ENCODE peak calls at places on chromosomes 5 and 9, in nine cellular contexts. Y is lower leg skin; G is AG04449; B is CD8-positive, alpha-beta T cell; O is AG09309; C is uterus; F is fibroblast of mammary gland; S is PC-3; U is dorsolateral prefrontal cortex. V is an unnamed sample.

GRCh38 chr5:1321576-1321975 is 23.3 kb downstream of the CLPTM1L start:
- DNase-seq in S (no peak), O (no peak), F (no peak), C (no peak), U (peak), G (no peak), B (no peak), Y (peak), V (no peak)

GRCh38 chr9:135036861-135037465 is 50.5 kb upstream of the OLFM1 start:
- DNase-seq in B (no peak), S (no peak), O (no peak), U (no peak), G (no peak), Y (peak), C (peak), F (no peak), V (no peak)

GRCh38 chr9:74281674-74282073 is 215.5 kb upstream of the RORB start:
- DNase-seq in F (no peak), B (no peak), U (no peak), C (no peak), G (no peak), Y (no peak), O (no peak), S (peak), V (no peak)

GRCh38 chr9:88418715-88419540 is 30.7 kb downstream of the SPIN1 start:
- DNase-seq in O (no peak), Y (no peak), G (no peak), U (no peak), B (no peak), S (no peak), C (no peak), F (peak), V (no peak)

GRCh38 chr9:81146684-81147337 is 542.5 kb downstream of the TLE1 start:
- DNase-seq in B (no peak), G (no peak), C (no peak), O (no peak), Y (no peak), S (peak), F (peak), U (no peak), V (no peak)

GRCh38 chr5:54325610-54326311 is 15.4 kb upstream of the ARL15 start:
- DNase-seq in C (no peak), B (no peak), Y (no peak), G (no peak), U (no peak), O (no peak), F (no peak), S (no peak), V (no peak)

GRCh38 chr5:65086234-65086886 is 317.6 kb downstream of the CWC27 start:
- DNase-seq in B (no peak), O (no peak), S (peak), Y (no peak), G (no peak), C (no peak), F (peak), U (no peak), V (no peak)

GRCh38 chr9:115115924-115116323 is 2.0 kb downstream of the TNC start:
- DNase-seq in C (no peak), G (no peak), S (peak), B (no peak), O (no peak), F (peak), U (no peak), Y (no peak), V (peak)

GRCh38 chr5:94347130-94347529 is 271.3 kb downstream of the KIAA0825 start:
- DNase-seq in G (no peak), S (no peak), U (no peak), C (no peak), B (no peak), F (no peak), O (no peak), Y (no peak), V (no peak)

DNA sequence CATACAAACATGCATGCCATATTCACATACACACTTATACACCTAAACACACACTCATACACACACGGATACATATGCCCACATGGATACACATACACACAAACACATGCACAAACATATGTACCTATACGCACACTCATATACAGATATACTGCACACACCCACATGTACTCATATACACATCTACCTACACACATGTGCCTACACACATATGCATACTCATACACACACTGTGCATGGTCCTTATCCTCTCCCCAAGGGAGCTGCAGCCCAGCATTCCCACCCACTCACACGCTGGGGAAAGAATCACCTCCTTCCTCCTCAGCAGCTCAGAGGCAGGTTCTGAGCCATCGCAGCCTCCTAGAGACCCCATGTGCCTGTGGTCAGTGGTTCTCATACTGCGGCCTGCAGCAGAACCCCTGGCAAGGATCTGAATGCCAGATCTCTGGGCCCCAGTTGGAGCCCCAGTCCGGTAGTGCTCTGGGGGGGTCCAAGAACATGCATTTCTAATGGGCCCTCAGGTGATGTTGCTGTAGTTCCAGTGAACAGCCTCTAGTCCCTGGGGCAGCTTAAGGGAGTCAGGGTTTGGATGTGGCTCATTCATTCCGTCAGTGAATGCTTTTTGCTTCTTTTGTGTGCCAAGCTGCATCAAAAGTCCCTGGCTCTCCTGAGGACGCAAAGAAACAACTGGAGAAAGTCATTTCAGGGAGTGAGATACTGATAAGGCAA is 39.0 kb downstream of the SEMA4D start:
- DNase-seq in G (no peak), C (no peak), O (no peak), U (no peak), S (no peak), F (no peak), Y (no peak), B (no peak), V (no peak)
- TF ChIP-seq CTCF in G (no peak), C (no peak), O (no peak), U (no peak), S (no peak), F (no peak), Y (no peak), B (peak), V (no peak)

GRCh38 chr9:129414377-129415021 is 206.4 kb downstream of the C9orf50 start:
- DNase-seq in B (peak), G (peak), S (no peak), F (peak), U (no peak), Y (peak), C (peak), O (peak), V (peak)
- H3K4me3 ChIP-seq in B (peak), G (no peak), S (peak), F (no peak), U (peak), Y (no peak), C (peak), O (peak), V (peak)

GRCh38 chr5:140116716-140117115 is 2.8 kb downstream of the PURA start:
- DNase-seq in G (no peak), C (no peak), B (no peak), U (no peak), Y (no peak), S (peak), O (no peak), F (no peak), V (no peak)

GRCh38 chr5:140115186-140115500 is 1.2 kb downstream of the PURA start:
- DNase-seq in U (no peak), Y (no peak), C (no peak), B (no peak), S (no peak), F (no peak), O (no peak), G (no peak), V (no peak)

GRCh38 chr5:140117523-140117922 is 3.6 kb downstream of the PURA start:
- DNase-seq in S (no peak), O (no peak), U (no peak), Y (no peak), F (no peak), B (no peak), C (no peak), G (no peak), V (no peak)

GRCh38 chr5:140114341-140115185 is 654 bp downstream of the PURA start:
- DNase-seq in G (no peak), Y (peak), F (peak), B (peak), S (peak), C (peak), U (peak), O (no peak), V (peak)

GRCh38 chr5:140118294-140118936 is 4.5 kb downstream of the PURA start:
- DNase-seq in U (no peak), S (peak), G (no peak), F (peak), Y (no peak), C (no peak), O (no peak), B (no peak), V (peak)
- TF ChIP-seq CTCF in U (no peak), S (peak), G (no peak), F (no peak), Y (no peak), C (no peak), O (no peak), B (no peak), V (peak)

GRCh38 chr9:684055-684949 is 157.2 kb upstream of the DMRT1 start:
- DNase-seq in F (peak), G (no peak), S (peak), U (no peak), C (no peak), Y (no peak), O (no peak), B (no peak), V (peak)

GRCh38 chr9:682633-683508 is 158.6 kb upstream of the DMRT1 start:
- DNase-seq in G (no peak), F (peak), Y (no peak), O (no peak), B (no peak), S (peak), C (no peak), U (no peak), V (no peak)

GRCh38 chr9:684950-685340 is 156.6 kb upstream of the DMRT1 start:
- DNase-seq in G (peak), F (peak), U (no peak), O (no peak), C (no peak), S (peak), Y (no peak), B (no peak), V (peak)

GRCh38 chr9:686381-686813 is 155.1 kb upstream of the DMRT1 start:
- DNase-seq in U (no peak), F (peak), B (no peak), O (no peak), C (no peak), Y (peak), S (peak), G (no peak), V (peak)

DNA sequence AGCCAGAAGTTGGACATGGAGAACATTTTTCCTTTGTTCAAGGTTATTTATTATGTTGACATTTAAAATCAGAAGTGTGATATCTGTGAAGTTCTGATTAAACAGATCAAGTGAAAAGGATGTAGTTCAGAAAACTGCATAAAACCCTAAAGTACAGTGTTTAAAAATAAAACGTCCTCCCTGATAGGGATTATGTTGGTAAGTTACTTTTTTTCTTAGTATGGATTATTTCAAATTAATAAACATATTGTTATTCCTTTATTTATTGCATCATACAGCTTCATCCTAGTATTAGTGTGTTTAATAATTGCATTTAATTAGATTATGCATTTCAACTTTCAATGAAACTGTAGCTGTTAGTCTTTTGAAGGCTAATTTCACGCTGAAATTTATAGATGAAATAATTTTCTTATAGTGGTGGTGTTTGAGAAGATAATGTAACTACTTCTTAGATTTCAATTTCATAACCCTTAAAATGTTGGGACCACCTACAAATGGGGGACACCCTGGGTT is 157.9 kb upstream of the DMRT1 start:
- DNase-seq in O (no peak), U (no peak), C (no peak), G (no peak), S (no peak), F (no peak), B (no peak), Y (no peak), V (no peak)
- H3K4me3 ChIP-seq in O (no peak), U (no peak), C (no peak), G (no peak), S (peak), F (no peak), B (no peak), Y (no peak), V (peak)

GRCh38 chr5:81302596-81302995 is 1.2 kb downstream of the ZCCHC9 start:
- DNase-seq in S (peak), O (no peak), U (no peak), G (no peak), Y (no peak), F (peak), B (no peak), C (no peak), V (peak)

GRCh38 chr5:81297531-81297930 is 3.9 kb upstream of the ZCCHC9 start:
- DNase-seq in S (no peak), G (no peak), U (no peak), O (no peak), Y (no peak), B (no peak), F (no peak), C (no peak), V (no peak)

GRCh38 chr5:81305783-81306182 is 4.4 kb downstream of the ZCCHC9 start:
- DNase-seq in F (no peak), S (no peak), C (no peak), O (no peak), B (no peak), Y (no peak), U (no peak), G (no peak), V (no peak)

GRCh38 chr5:81303563-81303962 is 2.2 kb downstream of the ZCCHC9 start:
- DNase-seq in U (no peak), C (no peak), O (peak), B (no peak), S (peak), F (peak), Y (no peak), G (no peak), V (peak)

GRCh38 chr5:81301221-81302015 is at the start of gene ZCCHC9:
- DNase-seq in O (peak), B (peak), S (peak), Y (peak), F (peak), U (peak), C (peak), G (peak), V (peak)
- TF ChIP-seq CTCF in O (peak), B (no peak), S (peak), Y (no peak), F (no peak), U (peak), C (peak), G (peak), V (peak)

GRCh38 chr9:133477992-133478850 is 678 bp downstream of the SLC2A6 start:
- DNase-seq in B (no peak), Y (no peak), C (no peak), U (no peak), G (no peak), S (peak), O (no peak), F (peak), V (peak)

GRCh38 chr9:133477461-133477860 is 1.4 kb downstream of the SLC2A6 start:
- DNase-seq in F (no peak), B (no peak), S (no peak), U (no peak), Y (no peak), O (no peak), G (no peak), C (no peak), V (no peak)

GRCh38 chr9:133476531-133476930 is 2.4 kb downstream of the SLC2A6 start:
- DNase-seq in C (no peak), B (no peak), F (no peak), O (no peak), U (no peak), S (no peak), G (no peak), Y (no peak), V (no peak)

GRCh38 chr9:133476036-133476435 is 2.9 kb downstream of the SLC2A6 start:
- DNase-seq in Y (no peak), S (no peak), U (no peak), F (no peak), O (no peak), B (no peak), G (no peak), C (no peak), V (no peak)

GRCh38 chr9:133476941-133477340 is 2.0 kb downstream of the SLC2A6 start:
- DNase-seq in C (no peak), Y (no peak), B (no peak), S (no peak), G (no peak), O (no peak), U (no peak), F (no peak), V (no peak)
- H3K4me3 ChIP-seq in C (no peak), Y (no peak), B (no peak), S (no peak), G (no peak), O (no peak), U (no peak), F (no peak), V (no peak)

V was measured in AG10803.